ENCODE peak calls at places on chromosomes 4 and X, in ten cellular contexts. L is AG09309; H is activated CD8-positive, alpha-beta memory T cell treated with anti-CD3 and anti-CD28 coated beads, Interleukin-2, amount 10 ng/mL, durations not matched to agents 7 days and 5 days; M is NCI-H1092 treated with DMSO at 0.1 percent for 48 hours; S is stimulated activated CD4-positive, alpha-beta T cell treated with anti-CD3 and anti-CD28 coated beads, Interleukin-1b, Interleukin-23, amount 100 ng/mL, for 4 hours; U is iPS-NIHi11; Q is colonic mucosa; E is SW 1271; R is mesenchymal stem cell; I is nucleus accumbens. A is an unnamed sample.

GRCh38 chrX:8879750-8880149 is 78.6 kb upstream of the FAM9A start:
- DNase-seq in S (no peak), U (peak; percentile 34), E (no peak), R (peak; percentile 8), H (peak; percentile 42), L (no peak), Q (peak; percentile 40), M (no peak), I (no peak), A (peak; percentile 22)

GRCh38 chr4:185213829-185214228 is 4.4 kb downstream of the SNX25 start:
- DNase-seq in H (no peak), S (no peak), I (no peak), L (no peak), U (no peak), M (no peak), Q (no peak), E (no peak), R (no peak), A (no peak)

GRCh38 chr4:169618286-169618685 is 2.1 kb upstream of the CLCN3 start:
- DNase-seq in U (no peak), H (no peak), M (no peak), R (peak; percentile 77), S (no peak), E (no peak), I (no peak), L (no peak), Q (no peak), A (peak; percentile 42)

GRCh38 chr4:20447103-20447502 is 195.4 kb downstream of the SLIT2 start:
- DNase-seq in Q (no peak), E (no peak), U (no peak), I (no peak), H (no peak), S (no peak), M (no peak), L (no peak), R (no peak), A (no peak)

GRCh38 chr4:2803624-2804448 is 11.0 kb downstream of the SH3BP2 start:
- DNase-seq in E (no peak), L (no peak), M (no peak), Q (no peak), R (peak; percentile 57), I (no peak), S (no peak), H (no peak), U (no peak), A (peak; percentile 35)

GRCh38 chrX:136209016-136209738 is 42.0 kb downstream of the MAP7D3 start:
- DNase-seq in M (no peak), H (peak; percentile 41), Q (peak; percentile 42), L (no peak), S (peak; percentile 9), I (no peak), E (peak; percentile 2), U (peak; percentile 41), R (peak; percentile 62), A (peak; percentile 69)

GRCh38 chr4:7351014-7351413 is 83.7 kb downstream of the PSAPL1 start:
- DNase-seq in M (no peak), S (no peak), I (peak; percentile 68), Q (no peak), H (no peak), R (no peak), L (no peak), U (no peak), E (no peak), A (no peak)

GRCh38 chr4:44869985-44870384 is 143.6 kb upstream of the GNPDA2 start:
- DNase-seq in U (no peak), M (no peak), Q (no peak), L (no peak), I (no peak), H (no peak), R (no peak), E (no peak), S (no peak), A (no peak)

GRCh38 chrX:66030505-66031317 is 9.2 kb downstream of the VSIG4 start:
- DNase-seq in H (no peak), L (no peak), S (no peak), R (peak; percentile 4), U (peak; percentile 37), I (no peak), Q (peak; percentile 50), M (no peak), E (no peak), A (peak; percentile 4)

GRCh38 chr4:78691971-78692814 is 84.0 kb upstream of the BMP2K start:
- DNase-seq in H (no peak), Q (no peak), E (no peak), S (no peak), M (no peak), U (no peak), I (no peak), L (no peak), R (peak; percentile 40), A (peak; percentile 34)

GRCh38 chr4:4477796-4478195 is 64.1 kb downstream of the STX18 start:
- DNase-seq in E (no peak), H (no peak), L (no peak), Q (no peak), M (no peak), S (no peak), I (no peak), U (no peak), R (no peak), A (no peak)

GRCh38 chrX:155056471-155056870 is 14.5 kb downstream of the CMC4 start:
- DNase-seq in Q (no peak), R (no peak), I (no peak), E (no peak), M (no peak), S (no peak), L (no peak), U (no peak), H (peak; percentile 44), A (no peak)

GRCh38 chr4:173767650-173768049 is 237.6 kb upstream of the HAND2 start:
- DNase-seq in I (no peak), E (no peak), S (no peak), Q (no peak), M (no peak), U (no peak), H (no peak), L (no peak), R (no peak), A (no peak)

GRCh38 chrX:75297508-75297907 is 23.6 kb downstream of the UPRT start:
- DNase-seq in Q (no peak), H (no peak), R (no peak), E (no peak), I (no peak), L (no peak), M (no peak), U (no peak), S (no peak), A (no peak)

GRCh38 chrX:3520987-3521875 is 174.8 kb upstream of the MXRA5 start:
- DNase-seq in I (no peak), U (no peak), S (no peak), M (no peak), Q (no peak), L (no peak), H (no peak), R (peak; percentile 45), E (no peak), A (peak; percentile 53)

GRCh38 chr4:142818476-142818875 is 27.6 kb downstream of the INPP4B start:
- DNase-seq in M (no peak), S (no peak), L (no peak), H (no peak), R (no peak), U (no peak), I (no peak), E (no peak), Q (no peak), A (no peak)

GRCh38 chr4:159368320-159368719 is 265.4 kb downstream of the RAPGEF2 start:
- DNase-seq in H (no peak), E (no peak), U (no peak), R (no peak), S (no peak), L (no peak), M (no peak), Q (no peak), I (no peak), A (peak; percentile 38)

GRCh38 chr4:16893141-16893571 is 5.3 kb downstream of the LDB2 start:
- DNase-seq in I (no peak), M (no peak), U (no peak), E (no peak), L (no peak), R (peak; percentile 18), H (no peak), S (no peak), Q (no peak), A (no peak)

GRCh38 chr4:119103263-119103662 is 32.4 kb upstream of the MYOZ2 start:
- DNase-seq in H (no peak), M (no peak), L (peak; percentile 98), U (peak; percentile 22), S (no peak), Q (peak; percentile 36), R (peak; percentile 99), E (peak; percentile 87), I (no peak), A (peak; percentile 97)

A was measured in fibroblast of villous mesenchyme.